ENCODE peak calls at places on chromosomes 4 and X, in seven cellular contexts. A is NCI-H2081; V is Jurkat, Clone E6-1; L is skeletal muscle cell; D is stimulated activated naive CD4-positive, alpha-beta T cell; I is C1 segment of cervical spinal cord; Q is Calu3. P is an unnamed sample.

GRCh38 chrX:151695583-151695930 is 299 bp downstream of the PRRG3 start:
- DNase-seq in A (no peak), V (no peak), L (no peak), D (no peak), I (no peak), Q (no peak), P (no peak)

GRCh38 chr4:123037809-123038208 is 115.4 kb upstream of the NUDT6 start:
- DNase-seq in A (no peak), V (no peak), L (no peak), D (no peak), I (no peak), Q (no peak), P (peak; percentile 55)

GRCh38 chrX:38882894-38883620 is 81.8 kb downstream of the MID1IP1 start:
- DNase-seq in A (no peak), V (no peak), L (peak; percentile 68), D (no peak), I (no peak), Q (peak; percentile 16), P (peak; percentile 95)

GRCh38 chrX:67714004-67714403 is 170.2 kb downstream of the AR start:
- DNase-seq in A (no peak), V (no peak), L (no peak), D (no peak), I (no peak), Q (no peak), P (no peak)

GRCh38 chr4:147799986-147800555 is 68.2 kb downstream of the ARHGAP10 start:
- DNase-seq in A (no peak), V (peak; percentile 95), L (no peak), D (no peak), I (no peak), Q (no peak), P (no peak)

GRCh38 chr4:55359397-55359916 is 13.4 kb downstream of the SRD5A3 start:
- DNase-seq in A (no peak), V (no peak), L (no peak), D (no peak), I (no peak), Q (no peak), P (peak; percentile 54)

GRCh38 chr4:44861756-44862155 is 135.4 kb upstream of the GNPDA2 start:
- DNase-seq in A (no peak), V (no peak), L (no peak), D (no peak), I (no peak), Q (no peak), P (no peak)

GRCh38 chr4:66769436-66769835 is 775.9 kb downstream of the CENPC start:
- DNase-seq in A (no peak), V (no peak), L (no peak), D (no peak), I (no peak), Q (no peak), P (no peak)

GRCh38 chr4:140645614-140646412 is 77.1 kb upstream of the UCP1 start:
- DNase-seq in A (no peak), V (no peak), L (no peak), D (no peak), I (no peak), Q (no peak), P (peak; percentile 61)

GRCh38 chrX:18354369-18355329 is at the start of gene SCML2:
- DNase-seq in A (peak; percentile 20), V (no peak), L (no peak), D (peak; percentile 36), I (peak; percentile 8), Q (peak; percentile 45), P (peak; percentile 34)

GRCh38 chrX:28158019-28158777 is 176.9 kb upstream of the DCAF8L1 start:
- DNase-seq in A (no peak), V (no peak), L (no peak), D (no peak), I (no peak), Q (no peak), P (no peak)

P was measured in foreskin fibroblast.